ENCODE peak calls at places on chromosomes 3 and 15, in six cellular contexts. B is upper lobe of right lung, W is dorsolateral prefrontal cortex, J is esophagus squamous epithelium, F is astrocyte, C is cardiac fibroblast. X is an unnamed sample.
A peak's percentile ranks its signal among the peaks of the same experiment; 100 is the strongest.

GRCh38 chr3:171284308-171285075 is 175.7 kb downstream of the TNIK start:
- DNase-seq in B (no peak), W (no peak), J (no peak), F (peak; percentile 98), C (peak; percentile 98), X (peak; percentile 94)

GRCh38 chr3:150521458-150521857 is 24.8 kb downstream of the SERP1 start:
- DNase-seq in B (no peak), W (no peak), J (no peak), F (no peak), C (no peak), X (no peak)

GRCh38 chr15:86624261-86625036 is 544.8 kb downstream of the AGBL1 start:
- DNase-seq in B (no peak), W (peak; percentile 65), J (peak; percentile 3), F (peak; percentile 90), C (peak; percentile 87), X (peak; percentile 79)

GRCh38 chr3:152185941-152186630 is 82.6 kb upstream of the MBNL1 start:
- DNase-seq in B (no peak), W (no peak), J (no peak), F (no peak), C (no peak), X (no peak)

GRCh38 chr3:152365766-152366593 is 97.3 kb downstream of the MBNL1 start:
- DNase-seq in B (no peak), W (no peak), J (no peak), F (peak; percentile 59), C (no peak), X (no peak)

GRCh38 chr3:142029052-142029642 is 120.2 kb downstream of the TFDP2 start:
- DNase-seq in B (no peak), W (no peak), J (no peak), F (no peak), C (no peak), X (no peak)

GRCh38 chr3:136186330-136186729 is 9.8 kb downstream of the MSL2 start:
- DNase-seq in B (no peak), W (no peak), J (no peak), F (no peak), C (peak; percentile 15), X (no peak)

GRCh38 chr3:104273046-104273649 is 1093.6 kb upstream of the ALCAM start:
- DNase-seq in B (no peak), W (no peak), J (no peak), F (peak; percentile 18), C (peak; percentile 60), X (no peak)

GRCh38 chr3:51999861-52000260 is 4.2 kb upstream of the RPL29 start:
- DNase-seq in B (no peak), W (no peak), J (no peak), F (no peak), C (no peak), X (no peak)

GRCh38 chr3:173553635-173554280 is 156.2 kb downstream of the NLGN1 start:
- DNase-seq in B (no peak), W (no peak), J (no peak), F (peak; percentile 24), C (peak; percentile 64), X (peak; percentile 7)

GRCh38 chr3:4981688-4982494 is 2.7 kb downstream of the BHLHE40 start:
- DNase-seq in B (no peak), W (no peak), J (no peak), F (peak; percentile 80), C (peak; percentile 86), X (no peak)

GRCh38 chr15:25862469-25863066 is 559 bp downstream of the ATP10A start:
- DNase-seq in B (peak; percentile 83), W (no peak), J (no peak), F (no peak), C (peak; percentile 41), X (no peak)

GRCh38 chr3:111572061-111572460 is 23.1 kb downstream of the ZBED2 start:
- DNase-seq in B (no peak), W (no peak), J (no peak), F (no peak), C (no peak), X (no peak)

GRCh38 chr3:138947303-138948121 is 495 bp downstream of the FOXL2NB start:
- DNase-seq in B (no peak), W (no peak), J (no peak), F (no peak), C (no peak), X (no peak)

GRCh38 chr15:80856809-80857377 is 77.7 kb downstream of the CEMIP start:
- DNase-seq in B (peak; percentile 79), W (no peak), J (no peak), F (no peak), C (no peak), X (no peak)

GRCh38 chr3:48639944-48640606 is 4.8 kb upstream of the SLC26A6 start:
- DNase-seq in B (no peak), W (no peak), J (no peak), F (no peak), C (no peak), X (no peak)

GRCh38 chr15:98554272-98555172 is 93.8 kb upstream of the IGF1R start:
- DNase-seq in B (no peak), W (no peak), J (no peak), F (no peak), C (no peak), X (no peak)

GRCh38 chr3:157073810-157074209 is 86.1 kb downstream of the CCNL1 start:
- DNase-seq in B (no peak), W (no peak), J (no peak), F (peak; percentile 72), C (peak; percentile 62), X (no peak)

GRCh38 chr15:43762824-43763223 is 13.9 kb downstream of the ELL3 start:
- DNase-seq in B (no peak), W (no peak), J (no peak), F (no peak), C (no peak), X (no peak)

GRCh38 chr15:40246496-40247275 is 7.8 kb downstream of the PAK6 start:
- DNase-seq in B (peak; percentile 41), W (no peak), J (no peak), F (no peak), C (no peak), X (no peak)

GRCh38 chr3:63673111-63673510 is 20.6 kb downstream of the SNTN start:
- DNase-seq in B (no peak), W (no peak), J (no peak), F (no peak), C (no peak), X (no peak)

GRCh38 chr3:63679181-63679580 is 26.7 kb downstream of the SNTN start:
- DNase-seq in B (no peak), W (no peak), J (no peak), F (no peak), C (no peak), X (no peak)

GRCh38 chr3:63670544-63670943 is 18.1 kb downstream of the SNTN start:
- DNase-seq in B (no peak), W (no peak), J (no peak), F (no peak), C (no peak), X (no peak)

DNA sequence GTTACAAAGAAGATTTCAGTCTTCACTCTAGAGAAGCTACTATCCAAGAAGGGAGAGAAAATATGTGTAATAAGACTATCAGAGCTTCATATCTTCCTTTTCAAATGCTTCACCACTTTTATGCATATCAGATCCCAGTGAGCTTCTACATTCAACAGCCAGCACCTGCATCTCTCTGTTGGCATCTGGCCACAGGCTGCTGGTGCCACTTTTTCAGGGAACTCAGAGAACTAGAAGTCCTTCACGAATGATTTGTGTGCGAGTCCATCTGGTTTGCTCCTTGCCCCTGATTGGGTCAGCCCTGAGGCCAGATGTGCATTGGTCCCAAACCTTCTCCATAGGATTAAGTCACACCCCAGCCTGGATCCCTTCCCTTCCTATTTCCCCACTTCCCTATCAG is 22.1 kb downstream of the SNTN start:
- DNase-seq in B (no peak), W (peak; percentile 66), J (no peak), F (no peak), C (no peak), X (no peak)
- TF ChIP-seq CTCF in B (no peak), W (no peak), J (no peak), F (no peak), C (no peak), X (no peak)

GRCh38 chr3:146047485-146047884 is 113.5 kb downstream of the PLOD2 start:
- DNase-seq in B (no peak), W (no peak), J (no peak), F (no peak), C (no peak), X (no peak)
- H3K4me3 ChIP-seq in B (no peak overlapping the region), W (no peak overlapping the region), J (no peak overlapping the region), F (no peak overlapping the region), C (no peak overlapping the region), X (no peak overlapping the region)

DNA sequence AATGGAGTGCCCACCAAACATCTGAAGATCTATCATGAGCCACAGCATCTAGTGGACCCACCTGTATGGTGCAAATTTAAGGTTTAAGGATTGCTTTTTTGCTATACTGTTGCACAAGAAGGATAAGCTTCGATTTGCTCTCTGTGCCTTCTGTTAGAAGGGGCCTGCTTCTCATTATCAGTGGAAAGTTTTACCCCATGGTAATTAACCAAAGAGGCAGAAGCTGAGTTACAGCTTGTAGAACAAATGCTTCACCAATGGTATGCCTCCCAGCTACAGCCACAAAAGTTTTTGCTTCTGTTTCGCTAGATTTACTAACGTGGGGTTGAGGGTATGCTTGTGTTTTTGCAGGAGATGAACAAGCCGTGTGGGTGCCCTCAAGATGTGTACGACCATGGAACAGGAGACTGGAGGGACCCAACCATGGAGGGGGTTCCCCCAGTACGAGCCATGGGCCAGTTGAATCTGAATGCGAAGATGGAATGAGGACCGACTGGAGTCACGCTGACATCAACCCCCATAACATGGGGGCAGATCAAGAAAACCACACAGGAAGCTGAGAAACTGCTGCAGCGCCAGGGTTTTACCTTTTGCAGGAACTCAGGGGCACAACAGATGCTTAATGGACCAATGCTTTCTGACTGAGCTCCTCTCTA is 43.5 kb downstream of the ACAD9 start:
- DNase-seq in B (peak; percentile 9), W (no peak), J (no peak), F (no peak), C (no peak), X (no peak)
- TF ChIP-seq CTCF in B (no peak), W (no peak), J (no peak), F (no peak), C (no peak), X (no peak)

GRCh38 chr3:94548581-94549316 is 485.9 kb downstream of the NSUN3 start:
- DNase-seq in B (no peak), W (no peak), J (no peak), F (no peak), C (no peak), X (no peak)
- H3K4me3 ChIP-seq in B (no peak overlapping the region), W (no peak overlapping the region), J (no peak overlapping the region), F (no peak overlapping the region), C (no peak overlapping the region), X (no peak overlapping the region)

GRCh38 chr15:76321602-76322001 is 10.3 kb upstream of the ETFA start:
- DNase-seq in B (no peak), W (no peak), J (no peak), F (no peak), C (no peak), X (no peak)

GRCh38 chr15:76321171-76321570 is 9.9 kb upstream of the ETFA start:
- DNase-seq in B (no peak), W (no peak), J (no peak), F (no peak), C (no peak), X (no peak)

GRCh38 chr15:76327191-76328105 is 9.1 kb upstream of the ISL2 start:
- DNase-seq in B (no peak), W (no peak), J (no peak), F (peak; percentile 52), C (no peak), X (no peak)

GRCh38 chr15:76325704-76326103 is 10.9 kb upstream of the ISL2 start:
- DNase-seq in B (no peak), W (no peak), J (no peak), F (no peak), C (no peak), X (no peak)

GRCh38 chr15:76324066-76324465 is 12.5 kb upstream of the ISL2 start:
- DNase-seq in B (no peak), W (no peak), J (no peak), F (no peak), C (no peak), X (no peak)
- TF ChIP-seq CTCF in B (no peak), W (no peak), J (no peak), F (no peak), C (no peak), X (no peak)